ENCODE peak calls at places on chromosomes 13 and 19, in four cellular contexts. One of them, this sample, is unnamed.

GRCh38 chr19:58196911-58197616 is 14.2 kb downstream of the ZNF274 start:
- DNase-seq in uterus: no peak
- DNase-seq in colonic mucosa: no peak
- DNase-seq in neural progenitor cell: no peak
- DNase-seq in this sample: no peak

GRCh38 chr13:113732961-113733950 is 25.8 kb upstream of the TMEM255B start:
- DNase-seq in uterus: no peak
- DNase-seq in colonic mucosa: no peak
- DNase-seq in neural progenitor cell: no peak
- DNase-seq in this sample: no peak

GRCh38 chr19:56710437-56710836 is 38.9 kb upstream of the ZNF835 start:
- DNase-seq in colonic mucosa: no peak
- DNase-seq in uterus: no peak
- DNase-seq in neural progenitor cell: no peak
- DNase-seq in this sample: no peak

GRCh38 chr19:53509443-53509842 is 28.5 kb upstream of the ZNF331 start:
- DNase-seq in uterus: no peak
- DNase-seq in neural progenitor cell: no peak
- DNase-seq in colonic mucosa: no peak
- DNase-seq in this sample: no peak

GRCh38 chr13:113883921-113884804 is 20.3 kb upstream of the GAS6 start:
- DNase-seq in uterus: no peak
- DNase-seq in neural progenitor cell: no peak
- DNase-seq in colonic mucosa: no peak
- DNase-seq in this sample: no peak

GRCh38 chr13:98397861-98398260 is 179.0 kb downstream of the STK24 start:
- DNase-seq in colonic mucosa: no peak
- DNase-seq in uterus: no peak
- DNase-seq in neural progenitor cell: no peak
- DNase-seq in this sample: no peak

GRCh38 chr13:75550159-75550567 is 572 bp downstream of the UCHL3 start:
- DNase-seq in colonic mucosa: peak; percentile 62
- DNase-seq in uterus: peak; percentile 22
- DNase-seq in neural progenitor cell: peak; percentile 10
- DNase-seq in this sample: no peak

GRCh38 chr13:99496322-99497142 is 4.7 kb upstream of the TM9SF2 start:
- DNase-seq in neural progenitor cell: no peak
- DNase-seq in uterus: peak; percentile 65
- DNase-seq in colonic mucosa: peak; percentile 73
- DNase-seq in this sample: peak; percentile 84

GRCh38 chr13:43473437-43473836 is 313.3 kb downstream of the ENOX1 start:
- DNase-seq in uterus: no peak
- DNase-seq in neural progenitor cell: no peak
- DNase-seq in colonic mucosa: no peak
- DNase-seq in this sample: no peak

GRCh38 chr13:39245688-39246087 is 207.4 kb downstream of the NHLRC3 start:
- DNase-seq in uterus: no peak
- DNase-seq in neural progenitor cell: no peak
- DNase-seq in colonic mucosa: no peak
- DNase-seq in this sample: no peak

GRCh38 chr13:83452292-83452950 is 429.9 kb downstream of the SLITRK1 start:
- DNase-seq in neural progenitor cell: no peak
- DNase-seq in uterus: no peak
- DNase-seq in colonic mucosa: no peak
- DNase-seq in this sample: no peak

GRCh38 chr19:18574691-18575291 is 3.1 kb downstream of the UBA52 start:
- DNase-seq in uterus: no peak
- DNase-seq in neural progenitor cell: no peak
- DNase-seq in colonic mucosa: no peak
- DNase-seq in this sample: no peak

GRCh38 chr19:5632657-5633056 is 9.8 kb downstream of the SAFB start:
- DNase-seq in neural progenitor cell: no peak
- DNase-seq in colonic mucosa: no peak
- DNase-seq in uterus: no peak
- DNase-seq in this sample: no peak

GRCh38 chr19:38316477-38317067 is 825 bp upstream of the YIF1B start:
- DNase-seq in uterus: no peak
- DNase-seq in colonic mucosa: no peak
- DNase-seq in neural progenitor cell: no peak
- DNase-seq in this sample: no peak

GRCh38 chr13:37656247-37656940 is 57.8 kb upstream of the POSTN start:
- DNase-seq in neural progenitor cell: no peak
- DNase-seq in colonic mucosa: no peak
- DNase-seq in uterus: no peak
- DNase-seq in this sample: no peak

GRCh38 chr19:50639121-50640112 is at the start of gene SYT3:
- DNase-seq in uterus: no peak
- DNase-seq in neural progenitor cell: peak; percentile 87
- DNase-seq in colonic mucosa: no peak
- DNase-seq in this sample: peak; percentile 74

GRCh38 chr13:66195238-66195637 is 1034.9 kb downstream of the PCDH9 start:
- DNase-seq in colonic mucosa: no peak
- DNase-seq in neural progenitor cell: no peak
- DNase-seq in uterus: no peak
- DNase-seq in this sample: no peak

GRCh38 chr19:38395381-38396127 is 7.1 kb downstream of the SPRED3 start:
- DNase-seq in neural progenitor cell: peak; percentile 1
- DNase-seq in uterus: no peak
- DNase-seq in colonic mucosa: no peak
- DNase-seq in this sample: no peak

GRCh38 chr13:110407531-110407930 is 100.4 kb downstream of the COL4A2 start:
- DNase-seq in colonic mucosa: peak; percentile 17
- DNase-seq in uterus: no peak
- DNase-seq in neural progenitor cell: no peak
- DNase-seq in this sample: no peak

GRCh38 chr13:33827152-33827551 is 9.2 kb downstream of the RFC3 start:
- DNase-seq in neural progenitor cell: no peak
- DNase-seq in colonic mucosa: no peak
- DNase-seq in uterus: no peak
- DNase-seq in this sample: no peak

GRCh38 chr19:29967623-29968022 is 25.6 kb downstream of the URI1 start:
- DNase-seq in uterus: no peak
- DNase-seq in colonic mucosa: no peak
- DNase-seq in neural progenitor cell: no peak
- DNase-seq in this sample: no peak

GRCh38 chr19:54208784-54209057 is 8.1 kb downstream of the RPS9 start:
- DNase-seq in uterus: no peak
- DNase-seq in colonic mucosa: no peak
- DNase-seq in neural progenitor cell: no peak
- DNase-seq in this sample: no peak

GRCh38 chr19:12374026-12374425 is 8.5 kb upstream of the ZNF442 start:
- DNase-seq in colonic mucosa: no peak
- DNase-seq in neural progenitor cell: no peak
- DNase-seq in uterus: no peak
- DNase-seq in this sample: no peak

GRCh38 chr13:57409121-57409520 is 222.4 kb upstream of the PCDH17 start:
- DNase-seq in uterus: no peak
- DNase-seq in colonic mucosa: no peak
- DNase-seq in neural progenitor cell: peak; percentile 38
- DNase-seq in this sample: no peak

GRCh38 chr13:59270327-59270726 is 893.4 kb downstream of the DIAPH3 start:
- DNase-seq in colonic mucosa: no peak
- DNase-seq in uterus: no peak
- DNase-seq in neural progenitor cell: no peak
- DNase-seq in this sample: no peak

GRCh38 chr13:111893071-111893606 is 173.8 kb upstream of the SOX1 start:
- DNase-seq in uterus: no peak
- DNase-seq in colonic mucosa: no peak
- DNase-seq in neural progenitor cell: peak; percentile 93
- DNase-seq in this sample: no peak

GRCh38 chr19:47398707-47399106 is 20.6 kb downstream of the MEIS3 start:
- DNase-seq in neural progenitor cell: no peak
- DNase-seq in colonic mucosa: no peak
- DNase-seq in uterus: no peak
- DNase-seq in this sample: no peak

GRCh38 chr13:97256343-97256783 is 34.2 kb downstream of the MBNL2 start:
- DNase-seq in neural progenitor cell: no peak
- DNase-seq in uterus: no peak
- DNase-seq in colonic mucosa: no peak
- DNase-seq in this sample: no peak

GRCh38 chr19:42284641-42285341 is 15.7 kb downstream of the CIC start:
- DNase-seq in uterus: peak; percentile 54
- DNase-seq in neural progenitor cell: peak; percentile 56
- DNase-seq in colonic mucosa: no peak
- DNase-seq in this sample: peak; percentile 79

GRCh38 chr13:101915755-101916107 is 463.3 kb downstream of the ITGBL1 start:
- DNase-seq in uterus: no peak
- DNase-seq in neural progenitor cell: peak; percentile 6
- DNase-seq in colonic mucosa: no peak
- DNase-seq in this sample: no peak

GRCh38 chr13:101917475-101917810 is 465.0 kb downstream of the ITGBL1 start:
- DNase-seq in uterus: no peak
- DNase-seq in neural progenitor cell: peak; percentile 54
- DNase-seq in colonic mucosa: no peak
- DNase-seq in this sample: no peak

GRCh38 chr13:101915333-101915732 is 462.9 kb downstream of the ITGBL1 start:
- DNase-seq in neural progenitor cell: peak; percentile 42
- DNase-seq in colonic mucosa: no peak
- DNase-seq in uterus: no peak
- DNase-seq in this sample: no peak

GRCh38 chr13:101916758-101917474 is 464.4 kb downstream of the ITGBL1 start:
- DNase-seq in colonic mucosa: no peak
- DNase-seq in uterus: no peak
- DNase-seq in neural progenitor cell: peak; percentile 40
- DNase-seq in this sample: no peak

DNA sequence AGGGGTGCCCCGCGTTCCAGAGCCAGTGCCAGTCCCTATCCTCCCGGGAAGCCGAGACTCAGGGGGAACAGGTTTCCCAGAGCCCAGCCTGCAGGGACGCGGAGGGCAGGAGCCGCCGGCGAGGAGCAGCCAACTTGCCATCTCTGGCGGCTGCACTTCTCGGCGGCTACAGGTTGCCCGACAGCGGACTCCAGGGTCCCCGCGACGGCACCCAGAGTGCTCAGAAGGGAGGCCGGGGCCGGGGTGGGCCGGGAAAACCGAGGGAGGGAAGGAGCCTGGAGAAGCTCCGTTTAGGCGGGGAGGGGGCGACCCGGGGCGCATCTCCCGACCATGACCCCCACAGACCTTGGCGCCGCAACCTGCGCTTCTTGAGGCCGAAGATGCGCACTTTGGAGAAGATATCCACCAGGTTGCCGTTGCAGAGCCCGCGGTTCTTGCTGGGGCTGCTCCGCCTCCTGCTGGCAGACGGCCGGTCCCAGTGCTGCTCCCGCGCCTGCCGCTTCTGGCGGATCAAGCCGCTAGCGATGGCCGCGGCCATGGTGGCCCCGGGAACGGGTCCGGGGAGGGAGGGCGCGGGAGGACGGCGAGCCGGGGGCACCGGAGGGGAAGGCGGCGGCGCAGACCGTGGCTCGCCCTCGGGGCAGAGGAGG is 463.8 kb downstream of the ITGBL1 start:
- DNase-seq in uterus: no peak
- DNase-seq in colonic mucosa: no peak
- DNase-seq in neural progenitor cell: peak; percentile 84
- DNase-seq in this sample: no peak
- H3K4me1 ChIP-seq in uterus: no peaks in the 10 kb centered on the region
- H3K4me1 ChIP-seq in colonic mucosa: no peaks in the 10 kb centered on the region
- H3K4me1 ChIP-seq in neural progenitor cell: peaks cover 11% of the 10 kb centered on the region
- H3K4me1 ChIP-seq in this sample: no peaks in the 10 kb centered on the region

GRCh38 chr19:49559443-49559842 is 20.9 kb downstream of the NOSIP start:
- DNase-seq in neural progenitor cell: no peak
- DNase-seq in colonic mucosa: no peak
- DNase-seq in uterus: no peak
- DNase-seq in this sample: no peak
- H3K27ac ChIP-seq in neural progenitor cell: no peak overlapping the region
- H3K27ac ChIP-seq in colonic mucosa: peak overlapping the region; percentile 93
- H3K27ac ChIP-seq in uterus: no peak overlapping the region
- H3K27ac ChIP-seq in this sample: no peak overlapping the region

DNA sequence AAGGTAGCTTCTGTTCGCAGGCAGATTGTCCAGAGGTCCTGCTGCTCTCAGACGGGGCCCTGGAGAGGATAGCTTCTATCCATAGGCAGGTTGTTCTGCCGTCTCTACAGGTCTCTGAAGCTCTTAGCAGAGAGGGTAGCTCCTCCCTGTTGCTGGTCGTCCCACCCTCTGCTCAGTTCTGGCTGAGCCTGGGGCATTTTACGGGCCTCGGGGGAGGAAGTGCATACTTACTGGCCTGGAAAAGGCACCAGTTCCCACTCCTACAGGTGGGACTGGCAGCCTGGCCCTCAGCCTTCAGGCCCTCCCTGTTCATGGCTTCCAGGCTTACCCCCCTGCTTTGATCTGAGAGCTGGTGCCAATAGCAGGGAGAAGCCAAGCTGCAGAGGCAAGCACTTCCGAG is 42.3 kb downstream of the USPL1 start:
- DNase-seq in colonic mucosa: no peak
- DNase-seq in neural progenitor cell: no peak
- DNase-seq in uterus: no peak
- DNase-seq in this sample: no peak
- TF ChIP-seq CTCF in colonic mucosa: no peak
- TF ChIP-seq CTCF in neural progenitor cell: no peak
- TF ChIP-seq CTCF in uterus: no peak
- TF ChIP-seq CTCF in this sample: no peak

DNA sequence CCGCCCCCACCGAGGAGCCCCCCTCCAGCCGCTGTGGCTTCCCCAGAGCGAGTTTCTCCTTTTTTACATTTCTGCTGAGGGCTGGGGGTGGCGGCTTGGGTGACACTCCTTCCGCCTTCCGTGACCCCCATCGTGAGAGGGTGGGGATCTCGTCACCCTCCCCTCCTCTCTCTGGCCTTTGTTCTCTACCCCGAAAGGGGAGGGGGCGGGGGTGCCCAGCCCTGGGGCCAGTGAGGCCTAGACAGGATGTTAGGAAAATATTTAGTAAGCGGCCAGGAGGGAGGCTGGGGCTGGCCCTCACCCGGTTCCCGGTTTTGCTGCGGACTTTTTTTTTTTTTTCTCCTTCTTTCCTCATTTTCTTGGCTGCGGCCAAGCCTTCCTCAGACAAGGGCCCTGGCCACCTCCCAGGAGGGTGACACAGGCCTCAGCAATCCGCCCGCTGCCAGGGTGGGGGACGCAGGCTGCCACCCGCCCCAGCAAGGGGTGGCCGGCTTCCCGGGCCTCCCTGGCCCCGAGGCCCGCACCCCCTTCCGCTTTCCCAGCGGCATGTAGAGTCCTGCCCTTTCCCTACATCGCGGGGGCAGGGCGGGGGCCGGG is 3.9 kb downstream of the MIDN start:
- DNase-seq in colonic mucosa: peak; percentile 85
- DNase-seq in uterus: no peak
- DNase-seq in neural progenitor cell: no peak
- DNase-seq in this sample: peak; percentile 98
- H3K4me1 ChIP-seq in colonic mucosa: peaks cover 27% of the 10 kb centered on the region
- H3K4me1 ChIP-seq in uterus: no peaks in the 10 kb centered on the region
- H3K4me1 ChIP-seq in neural progenitor cell: peaks cover 14% of the 10 kb centered on the region
- H3K4me1 ChIP-seq in this sample: peaks cover 56% of the 10 kb centered on the region

DNA sequence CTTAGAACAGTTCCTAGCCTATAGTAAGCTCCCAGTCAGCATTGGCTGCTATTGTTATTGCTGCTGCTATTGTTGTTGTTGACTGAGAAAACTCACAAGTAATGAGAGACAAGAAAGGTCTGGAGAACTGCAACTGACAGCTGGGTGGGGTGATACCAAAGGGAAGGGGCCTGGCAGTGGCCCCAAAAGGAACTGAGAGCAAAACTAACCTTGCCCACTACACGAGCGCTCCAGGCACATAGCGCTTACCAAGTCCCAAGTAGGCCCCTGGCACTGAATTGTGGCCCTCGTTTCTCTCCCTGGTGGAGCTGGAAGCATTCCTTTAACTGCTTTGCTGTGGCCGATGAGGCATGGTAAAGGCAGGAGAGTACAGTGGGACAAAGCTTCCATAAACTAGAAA is 59.7 kb downstream of the KCTD12 start:
- DNase-seq in neural progenitor cell: no peak
- DNase-seq in colonic mucosa: no peak
- DNase-seq in uterus: no peak
- DNase-seq in this sample: no peak
- H3K27ac ChIP-seq in neural progenitor cell: no peak overlapping the region
- H3K27ac ChIP-seq in colonic mucosa: no peak overlapping the region
- H3K27ac ChIP-seq in uterus: no peak overlapping the region
- H3K27ac ChIP-seq in this sample: no peak overlapping the region

This sample was measured in sigmoid colon.